ENCODE peak calls at places on chromosomes 16 and 17, in nine cellular contexts. C is GM18507; Z is aorta; B is RWPE1; N is uterus; S is Panc1; M is mammary epithelial cell; P is CD8-positive, alpha-beta memory T cell; W is neural progenitor cell. R is an unnamed sample.

GRCh38 chr17:29857823-29858222 is 72.2 kb downstream of the SSH2 start:
- DNase-seq in C (no peak), Z (no peak), B (no peak), N (no peak), S (no peak), M (peak), P (no peak), W (no peak), R (no peak)

GRCh38 chr16:73033271-73033998 is 14.5 kb downstream of the ZFHX3 start:
- DNase-seq in C (no peak), Z (no peak), B (no peak), N (no peak), S (no peak), M (no peak), P (no peak), W (peak), R (no peak)

GRCh38 chr16:89826531-89827382 is 1.5 kb upstream of the SPIRE2 start:
- DNase-seq in C (no peak), Z (no peak), B (no peak), N (no peak), S (no peak), M (no peak), P (no peak), W (no peak), R (no peak)

GRCh38 chr16:81560979-81561657 is 116.5 kb downstream of the CMIP start:
- DNase-seq in C (no peak), Z (no peak), B (no peak), N (no peak), S (no peak), M (peak), P (no peak), W (no peak), R (no peak)

GRCh38 chr17:16820979-16821543 is 131.0 kb downstream of the CCDC144A start:
- DNase-seq in C (no peak), Z (no peak), B (no peak), N (no peak), S (no peak), M (no peak), P (no peak), W (peak), R (no peak)

GRCh38 chr16:26070595-26071170 is 378.9 kb downstream of the HS3ST4 start:
- DNase-seq in C (no peak), Z (no peak), B (no peak), N (no peak), S (no peak), M (no peak), P (no peak), W (no peak), R (no peak)

GRCh38 chr17:32275060-32276042 is 9.7 kb downstream of the RHBDL3 start:
- DNase-seq in C (no peak), Z (peak), B (peak), N (peak), S (no peak), M (peak), P (no peak), W (no peak), R (no peak)

GRCh38 chr16:83215417-83216001 is 588.7 kb downstream of the CDH13 start:
- DNase-seq in C (peak), Z (no peak), B (peak), N (no peak), S (peak), M (peak), P (peak), W (peak), R (peak)

GRCh38 chr16:87054154-87054553 is 263.0 kb downstream of the C16orf95 start:
- DNase-seq in C (no peak), Z (no peak), B (no peak), N (no peak), S (no peak), M (no peak), P (no peak), W (no peak), R (no peak)

GRCh38 chr17:35841505-35841904 is 27.2 kb downstream of the HEATR9 start:
- DNase-seq in C (no peak), Z (no peak), B (no peak), N (no peak), S (no peak), M (no peak), P (no peak), W (no peak), R (no peak)

GRCh38 chr16:598823-599739 is 9.2 kb downstream of the RAB40C start:
- DNase-seq in C (no peak), Z (no peak), B (no peak), N (no peak), S (no peak), M (no peak), P (no peak), W (no peak), R (no peak)

GRCh38 chr16:87953308-87954208 is 2.3 kb downstream of the BANP start:
- DNase-seq in C (no peak), Z (no peak), B (no peak), N (no peak), S (no peak), M (no peak), P (no peak), W (no peak), R (no peak)

GRCh38 chr17:77011173-77012011 is 129.4 kb upstream of the SEC14L1 start:
- DNase-seq in C (no peak), Z (no peak), B (peak), N (no peak), S (peak), M (peak), P (peak), W (peak), R (no peak)

GRCh38 chr17:37310940-37311339 is 64.8 kb upstream of the C17orf78 start:
- DNase-seq in C (no peak), Z (no peak), B (no peak), N (no peak), S (no peak), M (no peak), P (no peak), W (no peak), R (no peak)

GRCh38 chr17:3043737-3044365 is 19.6 kb downstream of the OR1D5 start:
- DNase-seq in C (no peak), Z (peak), B (no peak), N (no peak), S (no peak), M (no peak), P (no peak), W (peak), R (no peak)

GRCh38 chr17:31147507-31148202 is 52.9 kb downstream of the NF1 start:
- DNase-seq in C (no peak), Z (no peak), B (no peak), N (no peak), S (no peak), M (no peak), P (no peak), W (peak), R (no peak)

GRCh38 chr17:81052199-81052997 is 17.4 kb downstream of the BAIAP2 start:
- DNase-seq in C (no peak), Z (no peak), B (no peak), N (no peak), S (no peak), M (no peak), P (no peak), W (no peak), R (no peak)

GRCh38 chr17:80990921-80991644 is 558 bp upstream of the CHMP6 start:
- DNase-seq in C (no peak), Z (no peak), B (no peak), N (no peak), S (no peak), M (no peak), P (no peak), W (no peak), R (peak)

GRCh38 chr16:56600398-56600999 is 7.9 kb upstream of the MT2A start:
- DNase-seq in C (no peak), Z (no peak), B (peak), N (no peak), S (no peak), M (peak), P (no peak), W (peak), R (peak)

R was measured in GM20000.